ENCODE peak calls at places on chromosomes 7 and 10, in five cellular contexts. Z is tibial nerve, C is A549, W is prostate gland, M is HepG2. R is an unnamed sample.
A peak's percentile ranks its signal among the peaks of the same experiment; 100 is the strongest.

GRCh38 chr7:14000247-14000646 is 10.8 kb upstream of the ETV1 start:
- DNase-seq in Z (no peak), C (no peak), W (no peak), M (no peak), R (no peak)

GRCh38 chr7:152336754-152337368 is 98.9 kb downstream of the KMT2C start:
- DNase-seq in Z (no peak), C (peak; percentile 53), W (peak; percentile 8), M (peak; percentile 53), R (no peak)

GRCh38 chr7:17298840-17299476 is 506 bp downstream of the AHR start:
- DNase-seq in Z (peak; percentile 27), C (peak; percentile 39), W (peak; percentile 38), M (no peak), R (peak; percentile 59)

GRCh38 chr7:1842321-1843221 is 172.5 kb downstream of the ELFN1 start:
- DNase-seq in Z (peak; percentile 8), C (no peak), W (no peak), M (peak; percentile 75), R (no peak)

GRCh38 chr7:45888185-45888992 is at the start of gene IGFBP1:
- DNase-seq in Z (no peak), C (no peak), W (no peak), M (peak; percentile 95), R (peak; percentile 25)

GRCh38 chr7:35353481-35353880 is 99.6 kb upstream of the TBX20 start:
- DNase-seq in Z (no peak), C (no peak), W (no peak), M (no peak), R (peak; percentile 73)

GRCh38 chr10:6072215-6072941 is 10.2 kb upstream of the IL2RA start:
- DNase-seq in Z (no peak), C (no peak), W (no peak), M (no peak), R (no peak)

GRCh38 chr10:95756061-95756751 is at the start of gene ENTPD1:
- DNase-seq in Z (no peak), C (no peak), W (no peak), M (no peak), R (no peak)

GRCh38 chr7:5532520-5533335 is 109.1 kb upstream of the TNRC18 start:
- DNase-seq in Z (no peak), C (no peak), W (peak; percentile 70), M (peak; percentile 66), R (peak; percentile 65)

GRCh38 chr7:28024786-28025334 is 155.7 kb downstream of the JAZF1 start:
- DNase-seq in Z (no peak), C (no peak), W (no peak), M (no peak), R (no peak)

GRCh38 chr7:40348126-40348728 is 213.4 kb downstream of the SUGCT start:
- DNase-seq in Z (no peak), C (no peak), W (no peak), M (no peak), R (no peak)

GRCh38 chr7:102983602-102984001 is 70.8 kb downstream of the LRRC17 start:
- DNase-seq in Z (no peak), C (no peak), W (no peak), M (no peak), R (no peak)

GRCh38 chr7:142647749-142648148 is 101.5 kb upstream of the PRSS1 start:
- DNase-seq in Z (no peak), C (no peak), W (no peak), M (no peak), R (no peak)

GRCh38 chr10:103918053-103918846 is at the start of gene STN1:
- DNase-seq in Z (peak; percentile 92), C (peak; percentile 94), W (peak; percentile 97), M (peak; percentile 95), R (peak; percentile 98)
- TF ChIP-seq POLR2A in Z (peak; percentile 92), C (peak; percentile 86), W (peak; percentile 89), M (peak; percentile 83), R (peak; percentile 61)

DNA sequence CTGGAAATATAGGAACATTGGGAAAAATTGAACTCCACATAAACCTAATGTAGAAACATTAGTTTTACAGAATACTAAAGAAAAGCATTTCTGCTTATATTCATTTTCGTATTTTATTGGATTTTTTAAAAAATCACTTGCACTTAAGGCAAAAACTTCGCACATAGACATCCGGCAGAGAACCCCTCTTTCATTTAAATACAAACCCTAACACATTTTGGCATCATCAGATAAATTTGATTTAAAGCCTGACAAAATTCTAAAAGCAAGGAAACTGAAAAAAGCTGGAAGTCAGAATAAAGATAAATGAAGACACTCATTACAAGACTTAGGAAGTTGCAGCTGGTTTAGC is 396 bp upstream of the EXOC4 start:
- DNase-seq in Z (no peak), C (no peak), W (no peak), M (no peak), R (no peak)
- H3K4me3 ChIP-seq in Z (no peak overlapping the region), C (no peak overlapping the region), W (peak overlapping the region; percentile 67), M (peak overlapping the region; percentile 40), R (no peak overlapping the region)

GRCh38 chr7:128408709-128409434 is 910 bp downstream of the IMPDH1 start:
- DNase-seq in Z (no peak), C (no peak), W (no peak), M (no peak), R (no peak)

GRCh38 chr7:128406986-128407589 is 2.7 kb downstream of the IMPDH1 start:
- DNase-seq in Z (no peak), C (no peak), W (no peak), M (no peak), R (no peak)

GRCh38 chr7:128409435-128410091 is at the start of gene IMPDH1:
- DNase-seq in Z (peak; percentile 87), C (peak; percentile 93), W (peak; percentile 90), M (no peak), R (peak; percentile 91)

GRCh38 chr7:128406147-128406985 is 3.4 kb downstream of the IMPDH1 start:
- DNase-seq in Z (no peak), C (no peak), W (no peak), M (no peak), R (peak; percentile 35)

DNA sequence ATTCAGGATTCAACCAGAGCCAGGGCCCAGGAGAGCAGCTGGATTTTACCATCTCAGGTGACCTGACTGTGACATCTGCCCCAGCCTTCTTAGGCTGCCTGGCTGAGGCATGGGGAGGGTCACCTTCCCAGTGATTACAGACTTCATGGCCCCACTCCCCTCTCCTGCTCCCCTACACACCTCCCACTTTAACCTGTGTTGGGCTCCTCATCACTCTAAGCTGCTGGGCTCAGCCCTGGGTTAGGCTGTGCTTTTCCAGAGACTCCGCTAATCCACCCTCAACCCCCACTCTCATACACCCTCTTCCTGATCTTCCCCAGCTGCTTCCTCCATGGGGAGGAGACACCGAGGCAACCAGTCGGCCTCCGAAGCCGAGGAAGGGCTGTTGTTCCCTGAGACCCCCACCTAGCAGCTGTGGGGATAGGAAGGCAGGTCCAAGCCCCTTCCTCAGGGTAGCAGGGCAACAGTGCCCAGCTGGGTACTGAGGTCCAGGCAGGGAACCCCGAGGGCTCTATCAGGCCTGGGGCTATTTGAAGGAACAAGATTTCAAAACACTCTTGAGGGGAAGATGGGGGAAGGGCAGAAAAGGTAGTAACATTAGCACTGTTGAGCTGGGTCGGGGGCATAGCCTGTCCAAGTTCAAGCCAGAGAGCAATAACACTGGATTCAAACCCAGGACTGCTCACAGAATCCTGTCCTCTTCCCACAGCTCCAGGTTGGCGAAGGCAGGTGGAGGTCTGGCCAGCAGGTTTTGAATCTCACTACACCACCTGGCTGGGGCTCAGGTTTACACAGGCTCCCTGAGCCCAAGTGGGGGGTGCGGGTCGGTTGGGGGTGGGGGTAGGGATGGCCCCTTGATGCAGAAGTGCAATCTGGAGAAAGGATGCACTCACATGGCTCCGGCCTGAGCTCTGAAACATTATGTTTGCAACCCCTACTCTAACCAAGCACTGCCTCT is 1.8 kb downstream of the IMPDH1 start:
- DNase-seq in Z (no peak), C (no peak), W (no peak), M (no peak), R (no peak)
- H3K4me1 ChIP-seq in Z (no peaks in the 10 kb centered on the region), C (peaks cover 42% of the 10 kb centered on the region), W (peaks cover 24% of the 10 kb centered on the region), M (peaks cover 62% of the 10 kb centered on the region), R (peaks cover 26% of the 10 kb centered on the region)

GRCh38 chr10:3783313-3783689 is 1.7 kb downstream of the KLF6 start:
- DNase-seq in Z (no peak), C (no peak), W (peak; percentile 52), M (no peak), R (peak; percentile 58)

GRCh38 chr10:3783721-3784432 is 1.1 kb downstream of the KLF6 start:
- DNase-seq in Z (peak; percentile 61), C (no peak), W (peak; percentile 84), M (peak; percentile 86), R (peak; percentile 75)

GRCh38 chr10:3785251-3785848 is 341 bp upstream of the KLF6 start:
- DNase-seq in Z (peak; percentile 99), C (peak; percentile 99), W (peak; percentile 99), M (peak; percentile 95), R (peak; percentile 99)

GRCh38 chr10:3785849-3786290 is 861 bp upstream of the KLF6 start:
- DNase-seq in Z (no peak), C (no peak), W (no peak), M (no peak), R (peak; percentile 57)

DNA sequence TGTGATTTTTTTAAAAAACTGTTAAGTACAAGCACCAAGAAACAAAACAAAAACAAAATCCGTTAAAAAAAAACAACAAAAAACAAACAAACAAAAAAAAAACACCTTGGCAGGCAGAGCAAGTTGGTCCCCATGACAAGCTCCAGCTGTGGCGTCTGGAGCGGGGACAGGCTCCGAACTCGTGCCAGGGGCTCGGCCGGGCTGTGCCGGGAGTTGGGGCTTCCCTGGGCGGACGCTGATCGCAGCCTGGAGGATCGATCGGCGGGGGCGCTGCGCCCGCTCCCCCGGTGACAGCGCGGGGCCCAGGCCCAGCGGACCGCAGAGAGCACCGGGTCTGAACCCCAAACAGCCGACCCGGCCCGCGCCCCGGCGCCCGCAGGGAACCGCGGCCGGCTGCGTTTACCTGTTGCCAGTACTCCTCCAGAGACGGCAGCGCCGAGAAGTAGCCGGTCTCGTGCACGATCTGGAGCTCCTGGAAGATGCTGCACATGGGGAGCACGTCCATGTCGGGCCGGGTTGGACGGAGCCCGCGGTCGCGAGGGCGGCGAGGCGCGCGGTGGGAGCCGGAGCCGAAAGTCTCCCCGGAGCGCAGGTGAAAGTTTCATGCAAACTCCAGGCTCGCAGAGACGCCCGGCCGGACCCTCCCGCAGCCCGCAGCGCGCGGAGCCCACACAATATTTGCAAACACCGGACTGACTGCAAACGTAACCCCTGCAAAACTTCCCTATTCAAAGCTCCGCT is at the start of gene KLF6:
- DNase-seq in Z (no peak), C (no peak), W (no peak), M (no peak), R (no peak)
- TF ChIP-seq POLR2A in Z (peak; percentile 58), C (peak; percentile 38), W (peak; percentile 77), M (no peak), R (peak; percentile 58)

GRCh38 chr10:90125966-90126600 is 424.7 kb downstream of the KIF20B start:
- DNase-seq in Z (no peak), C (no peak), W (no peak), M (no peak), R (no peak)
- H3K4me3 ChIP-seq in Z (no peak overlapping the region), C (no peak overlapping the region), W (no peak overlapping the region), M (no peak overlapping the region), R (no peak overlapping the region)

GRCh38 chr7:92636018-92636560 is 45.9 kb upstream of the FAM133B start:
- DNase-seq in Z (no peak), C (no peak), W (no peak), M (no peak), R (no peak)
- H3K4me1 ChIP-seq in Z (peaks cover 7% of the 10 kb centered on the region), C (peaks cover 46% of the 10 kb centered on the region), W (no peaks in the 10 kb centered on the region), M (peaks cover 36% of the 10 kb centered on the region), R (no peaks in the 10 kb centered on the region)

GRCh38 chr7:74656911-74657691 is 417 bp upstream of the GTF2I start:
- DNase-seq in Z (peak; percentile 98), C (peak; percentile 94), W (peak; percentile 98), M (peak; percentile 94), R (peak; percentile 99)
- TF ChIP-seq POLR2A in Z (peak; percentile 55), C (peak; percentile 64), W (peak; percentile 83), M (peak; percentile 73), R (peak; percentile 42)

R was measured in testis.